ENCODE peak calls at places on chromosomes 4 and X, in six cellular contexts. One of them, this sample, is unnamed.

GRCh38 chr4:32994956-32995849 is 2275.0 kb downstream of the PCDH7 start:
- DNase-seq in pancreas: no peak
- DNase-seq in left colon: no peak
- DNase-seq in heart left ventricle: no peak
- DNase-seq in NCI-H1105 treated with DMSO at 0.1 percent for 48 hours: no peak
- DNase-seq in head of caudate nucleus: no peak
- DNase-seq in this sample: no peak

GRCh38 chr4:189162073-189162789 is 778.4 kb upstream of the FRG1 start:
- DNase-seq in pancreas: no peak
- DNase-seq in left colon: no peak
- DNase-seq in heart left ventricle: no peak
- DNase-seq in NCI-H1105 treated with DMSO at 0.1 percent for 48 hours: no peak
- DNase-seq in head of caudate nucleus: no peak
- DNase-seq in this sample: no peak

GRCh38 chr4:119299221-119300071 is 22.5 kb downstream of the FABP2 start:
- DNase-seq in pancreas: no peak
- DNase-seq in left colon: no peak
- DNase-seq in heart left ventricle: no peak
- DNase-seq in NCI-H1105 treated with DMSO at 0.1 percent for 48 hours: no peak
- DNase-seq in head of caudate nucleus: no peak
- DNase-seq in this sample: peak

GRCh38 chrX:13112499-13112898 is 68.1 kb upstream of the FAM9C start:
- DNase-seq in pancreas: no peak
- DNase-seq in left colon: no peak
- DNase-seq in heart left ventricle: no peak
- DNase-seq in NCI-H1105 treated with DMSO at 0.1 percent for 48 hours: no peak
- DNase-seq in head of caudate nucleus: no peak
- DNase-seq in this sample: no peak

GRCh38 chr4:124431663-124432192 is 280.8 kb downstream of the ANKRD50 start:
- DNase-seq in pancreas: no peak
- DNase-seq in left colon: no peak
- DNase-seq in heart left ventricle: no peak
- DNase-seq in NCI-H1105 treated with DMSO at 0.1 percent for 48 hours: no peak
- DNase-seq in head of caudate nucleus: no peak
- DNase-seq in this sample: peak

GRCh38 chr4:9825049-9825448 is 43.6 kb downstream of the DRD5 start:
- DNase-seq in pancreas: no peak
- DNase-seq in left colon: no peak
- DNase-seq in heart left ventricle: no peak
- DNase-seq in NCI-H1105 treated with DMSO at 0.1 percent for 48 hours: no peak
- DNase-seq in head of caudate nucleus: no peak
- DNase-seq in this sample: no peak

GRCh38 chr4:19478791-19479190 is 772.9 kb upstream of the SLIT2 start:
- DNase-seq in pancreas: no peak
- DNase-seq in left colon: no peak
- DNase-seq in heart left ventricle: no peak
- DNase-seq in NCI-H1105 treated with DMSO at 0.1 percent for 48 hours: no peak
- DNase-seq in head of caudate nucleus: no peak
- DNase-seq in this sample: peak

GRCh38 chr4:52946811-52947210 is 84.7 kb downstream of the RASL11B start:
- DNase-seq in pancreas: no peak
- DNase-seq in left colon: no peak
- DNase-seq in heart left ventricle: peak
- DNase-seq in NCI-H1105 treated with DMSO at 0.1 percent for 48 hours: no peak
- DNase-seq in head of caudate nucleus: no peak
- DNase-seq in this sample: no peak

GRCh38 chrX:20500171-20500865 is 233.6 kb upstream of the RPS6KA3 start:
- DNase-seq in pancreas: no peak
- DNase-seq in left colon: no peak
- DNase-seq in heart left ventricle: no peak
- DNase-seq in NCI-H1105 treated with DMSO at 0.1 percent for 48 hours: no peak
- DNase-seq in head of caudate nucleus: no peak
- DNase-seq in this sample: no peak

GRCh38 chr4:26491449-26492170 is 1.3 kb upstream of the CCKAR start:
- DNase-seq in pancreas: no peak
- DNase-seq in left colon: no peak
- DNase-seq in heart left ventricle: no peak
- DNase-seq in NCI-H1105 treated with DMSO at 0.1 percent for 48 hours: no peak
- DNase-seq in head of caudate nucleus: no peak
- DNase-seq in this sample: no peak